ENCODE peak calls at places on chromosomes 3 and 15, in six cellular contexts. One of them, this sample, is unnamed.

GRCh38 chr15:97012986-97013385 is 682.5 kb downstream of the NR2F2 start:
- DNase-seq in HepG2: no peak
- DNase-seq in IMR-90: no peak
- DNase-seq in GM12878: no peak
- DNase-seq in K562: no peak
- DNase-seq in HEK293T: no peak
- DNase-seq in this sample: no peak

GRCh38 chr3:41000471-41000870 is 198.8 kb upstream of the CTNNB1 start:
- DNase-seq in GM12878: no peak
- DNase-seq in HEK293T: no peak
- DNase-seq in K562: no peak
- DNase-seq in HepG2: no peak
- DNase-seq in IMR-90: no peak
- DNase-seq in this sample: no peak

GRCh38 chr3:122589297-122589696 is 11.8 kb downstream of the PARP15 start:
- DNase-seq in GM12878: peak; percentile 59
- DNase-seq in IMR-90: no peak
- DNase-seq in HepG2: no peak
- DNase-seq in HEK293T: no peak
- DNase-seq in K562: no peak
- DNase-seq in this sample: no peak

GRCh38 chr15:35078221-35078915 is 6.7 kb downstream of the NANOGP8 start:
- DNase-seq in HepG2: peak; percentile 44
- DNase-seq in K562: peak; percentile 52
- DNase-seq in IMR-90: peak; percentile 72
- DNase-seq in HEK293T: peak; percentile 50
- DNase-seq in GM12878: no peak
- DNase-seq in this sample: peak; percentile 75

GRCh38 chr3:108124337-108125150 is 33.7 kb upstream of the CD47 start:
- DNase-seq in GM12878: peak; percentile 96
- DNase-seq in K562: peak; percentile 19
- DNase-seq in IMR-90: no peak
- DNase-seq in HEK293T: no peak
- DNase-seq in HepG2: no peak
- DNase-seq in this sample: no peak

GRCh38 chr3:143737065-143737464 is 111.2 kb downstream of the SLC9A9 start:
- DNase-seq in GM12878: no peak
- DNase-seq in HEK293T: no peak
- DNase-seq in IMR-90: no peak
- DNase-seq in K562: no peak
- DNase-seq in HepG2: no peak
- DNase-seq in this sample: no peak

GRCh38 chr15:40344631-40345120 is 3.9 kb upstream of the CCDC9B start:
- DNase-seq in HEK293T: peak; percentile 60
- DNase-seq in GM12878: no peak
- DNase-seq in K562: peak; percentile 81
- DNase-seq in HepG2: peak; percentile 45
- DNase-seq in IMR-90: peak; percentile 69
- DNase-seq in this sample: peak; percentile 61

GRCh38 chr3:38454179-38454883 is 641 bp downstream of the ACVR2B start:
- DNase-seq in HEK293T: peak; percentile 42
- DNase-seq in HepG2: no peak
- DNase-seq in GM12878: no peak
- DNase-seq in K562: peak; percentile 81
- DNase-seq in IMR-90: peak; percentile 13
- DNase-seq in this sample: peak; percentile 29

GRCh38 chr3:62159693-62160092 is 213.7 kb downstream of the FEZF2 start:
- DNase-seq in K562: no peak
- DNase-seq in HepG2: no peak
- DNase-seq in HEK293T: no peak
- DNase-seq in IMR-90: peak; percentile 52
- DNase-seq in GM12878: no peak
- DNase-seq in this sample: no peak

GRCh38 chr3:56190130-56190529 is 278.1 kb downstream of the ERC2 start:
- DNase-seq in K562: no peak
- DNase-seq in GM12878: no peak
- DNase-seq in HepG2: no peak
- DNase-seq in IMR-90: no peak
- DNase-seq in HEK293T: no peak
- DNase-seq in this sample: no peak

GRCh38 chr3:110568246-110568645 is 503.4 kb upstream of the NECTIN3 start:
- DNase-seq in GM12878: no peak
- DNase-seq in K562: no peak
- DNase-seq in HEK293T: no peak
- DNase-seq in IMR-90: peak; percentile 94
- DNase-seq in HepG2: no peak
- DNase-seq in this sample: peak; percentile 23

GRCh38 chr3:153166206-153166605 is 4.2 kb downstream of the RAP2B start:
- DNase-seq in GM12878: no peak
- DNase-seq in HEK293T: no peak
- DNase-seq in IMR-90: peak; percentile 33
- DNase-seq in HepG2: no peak
- DNase-seq in K562: peak; percentile 30
- DNase-seq in this sample: no peak

GRCh38 chr3:178804606-178805005 is 267.0 kb downstream of the ZMAT3 start:
- DNase-seq in GM12878: no peak
- DNase-seq in IMR-90: no peak
- DNase-seq in HepG2: no peak
- DNase-seq in K562: no peak
- DNase-seq in HEK293T: no peak
- DNase-seq in this sample: no peak

GRCh38 chr3:182436547-182436946 is 356.8 kb upstream of the ATP11B start:
- DNase-seq in GM12878: no peak
- DNase-seq in HepG2: no peak
- DNase-seq in HEK293T: no peak
- DNase-seq in K562: no peak
- DNase-seq in IMR-90: no peak
- DNase-seq in this sample: no peak

GRCh38 chr15:63369296-63369695 is 12.3 kb downstream of the CA12 start:
- DNase-seq in GM12878: no peak
- DNase-seq in K562: no peak
- DNase-seq in HepG2: no peak
- DNase-seq in IMR-90: no peak
- DNase-seq in HEK293T: no peak
- DNase-seq in this sample: no peak

GRCh38 chr15:39239562-39239961 is 341.3 kb upstream of the THBS1 start:
- DNase-seq in IMR-90: peak; percentile 84
- DNase-seq in K562: no peak
- DNase-seq in HepG2: no peak
- DNase-seq in GM12878: no peak
- DNase-seq in HEK293T: no peak
- DNase-seq in this sample: no peak

GRCh38 chr3:109532257-109533216 is 195.2 kb upstream of the DPPA4 start:
- DNase-seq in K562: no peak
- DNase-seq in HEK293T: no peak
- DNase-seq in GM12878: no peak
- DNase-seq in IMR-90: peak; percentile 83
- DNase-seq in HepG2: peak; percentile 35
- DNase-seq in this sample: no peak

GRCh38 chr3:155232605-155233004 is 60.9 kb downstream of the STRIT1 start:
- DNase-seq in HEK293T: no peak
- DNase-seq in HepG2: no peak
- DNase-seq in IMR-90: peak; percentile 92
- DNase-seq in GM12878: no peak
- DNase-seq in K562: no peak
- DNase-seq in this sample: peak; percentile 6

GRCh38 chr3:115915061-115915460 is 291.8 kb downstream of the GAP43 start:
- DNase-seq in IMR-90: no peak
- DNase-seq in HepG2: no peak
- DNase-seq in HEK293T: no peak
- DNase-seq in K562: no peak
- DNase-seq in GM12878: no peak
- DNase-seq in this sample: no peak

GRCh38 chr3:128112406-128112968 is 11.1 kb downstream of the RUVBL1 start:
- DNase-seq in IMR-90: peak; percentile 90
- DNase-seq in GM12878: peak; percentile 25
- DNase-seq in HEK293T: no peak
- DNase-seq in HepG2: no peak
- DNase-seq in K562: no peak
- DNase-seq in this sample: no peak

GRCh38 chr3:53845103-53845880 is 927 bp downstream of the CHDH start:
- DNase-seq in GM12878: no peak
- DNase-seq in HepG2: peak; percentile 47
- DNase-seq in HEK293T: peak; percentile 59
- DNase-seq in K562: peak; percentile 27
- DNase-seq in IMR-90: peak; percentile 13
- DNase-seq in this sample: peak; percentile 60

GRCh38 chr3:102079809-102080197 is 230.5 kb downstream of the NFKBIZ start:
- DNase-seq in K562: no peak
- DNase-seq in HepG2: no peak
- DNase-seq in HEK293T: no peak
- DNase-seq in GM12878: no peak
- DNase-seq in IMR-90: no peak
- DNase-seq in this sample: no peak

GRCh38 chr3:186097663-186098451 is 11.0 kb downstream of the ETV5 start:
- DNase-seq in K562: peak; percentile 55
- DNase-seq in IMR-90: peak; percentile 78
- DNase-seq in HEK293T: peak; percentile 71
- DNase-seq in GM12878: no peak
- DNase-seq in HepG2: peak; percentile 99
- DNase-seq in this sample: peak; percentile 75
- TF ChIP-seq BHLHE40 in K562: no peak
- TF ChIP-seq BHLHE40 in IMR-90: peak; percentile 82
- TF ChIP-seq BHLHE40 in HEK293T: no peak
- TF ChIP-seq BHLHE40 in GM12878: no peak
- TF ChIP-seq BHLHE40 in HepG2: peak; percentile 91
- TF ChIP-seq BHLHE40 in this sample: no peak

GRCh38 chr3:138068579-138069174 is 46.7 kb downstream of the DZIP1L start:
- DNase-seq in GM12878: no peak
- DNase-seq in K562: peak; percentile 82
- DNase-seq in IMR-90: peak; percentile 80
- DNase-seq in HEK293T: peak; percentile 88
- DNase-seq in HepG2: peak; percentile 53
- DNase-seq in this sample: peak; percentile 75

GRCh38 chr3:138066972-138067371 is 48.4 kb downstream of the DZIP1L start:
- DNase-seq in HepG2: no peak
- DNase-seq in IMR-90: peak; percentile 66
- DNase-seq in K562: no peak
- DNase-seq in GM12878: no peak
- DNase-seq in HEK293T: no peak
- DNase-seq in this sample: no peak

GRCh38 chr3:138065939-138066338 is 49.5 kb downstream of the DZIP1L start:
- DNase-seq in IMR-90: no peak
- DNase-seq in HEK293T: no peak
- DNase-seq in HepG2: no peak
- DNase-seq in K562: no peak
- DNase-seq in GM12878: no peak
- DNase-seq in this sample: no peak

GRCh38 chr3:138068046-138068445 is 47.4 kb downstream of the DZIP1L start:
- DNase-seq in HEK293T: no peak
- DNase-seq in GM12878: no peak
- DNase-seq in K562: no peak
- DNase-seq in HepG2: no peak
- DNase-seq in IMR-90: no peak
- DNase-seq in this sample: no peak

GRCh38 chr3:138066383-138066782 is 49.0 kb downstream of the DZIP1L start:
- DNase-seq in HEK293T: no peak
- DNase-seq in IMR-90: no peak
- DNase-seq in K562: no peak
- DNase-seq in GM12878: no peak
- DNase-seq in HepG2: no peak
- DNase-seq in this sample: no peak
- TF ChIP-seq BHLHE40 in HEK293T: no peak
- TF ChIP-seq BHLHE40 in IMR-90: no peak
- TF ChIP-seq BHLHE40 in K562: no peak
- TF ChIP-seq BHLHE40 in GM12878: no peak
- TF ChIP-seq BHLHE40 in HepG2: no peak
- TF ChIP-seq BHLHE40 in this sample: no peak

DNA sequence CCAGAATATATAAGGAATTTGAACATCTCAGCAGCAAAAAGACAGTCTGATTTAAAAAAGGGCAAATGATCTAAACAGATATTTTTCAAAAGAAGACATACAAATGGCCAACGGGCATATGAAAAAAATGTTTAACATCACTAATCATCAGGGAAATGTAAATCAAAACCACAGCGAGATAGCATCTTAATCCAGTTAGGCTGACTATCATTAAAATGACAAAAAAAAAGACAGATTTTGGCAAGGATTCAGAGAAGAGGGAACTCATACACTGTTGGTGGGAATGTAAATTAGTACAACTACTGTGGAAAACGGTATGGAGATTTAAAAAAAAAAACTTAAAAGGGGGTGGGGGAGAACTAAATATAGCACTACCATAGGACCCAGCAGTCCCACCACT is 47.9 kb downstream of the RNF13 start:
- DNase-seq in GM12878: no peak
- DNase-seq in HEK293T: no peak
- DNase-seq in HepG2: no peak
- DNase-seq in K562: no peak
- DNase-seq in IMR-90: no peak
- DNase-seq in this sample: no peak
- TF ChIP-seq BHLHE40 in GM12878: no peak
- TF ChIP-seq BHLHE40 in HEK293T: no peak
- TF ChIP-seq BHLHE40 in HepG2: no peak
- TF ChIP-seq BHLHE40 in K562: no peak
- TF ChIP-seq BHLHE40 in IMR-90: no peak
- TF ChIP-seq BHLHE40 in this sample: no peak

DNA sequence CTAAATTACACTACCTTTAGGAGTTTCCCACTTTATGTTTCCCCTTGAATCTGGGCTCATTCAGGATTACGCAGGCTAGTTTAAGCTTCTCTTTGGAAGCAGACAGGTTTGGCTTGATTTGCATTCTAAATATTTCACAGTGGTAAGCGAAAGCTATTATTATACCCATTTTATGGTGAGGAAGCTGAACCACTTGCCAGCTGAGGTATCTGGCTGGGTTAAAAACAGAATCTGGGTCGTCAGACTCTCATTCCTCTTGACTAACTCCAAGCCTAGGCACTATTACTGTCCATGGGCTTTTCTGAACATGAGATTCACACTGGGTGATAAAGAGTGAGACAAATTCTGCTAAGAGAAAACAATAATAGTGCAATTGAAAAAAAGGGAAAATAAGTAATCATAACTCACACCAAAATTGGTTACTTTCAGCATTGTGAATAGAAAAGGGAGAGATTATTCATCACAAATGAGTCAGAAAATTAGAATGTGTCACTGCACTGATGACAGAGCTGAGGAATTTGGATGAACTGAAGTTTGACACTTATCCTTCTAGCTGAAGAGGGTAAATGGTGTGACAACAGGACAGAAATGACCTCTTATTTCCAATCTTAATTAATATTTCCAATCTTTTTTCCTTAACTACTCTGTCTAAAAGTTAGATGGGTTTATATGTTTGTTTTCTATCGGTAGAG is 211.3 kb downstream of the TIGIT start:
- DNase-seq in GM12878: no peak
- DNase-seq in IMR-90: peak; percentile 20
- DNase-seq in K562: no peak
- DNase-seq in HepG2: no peak
- DNase-seq in HEK293T: no peak
- DNase-seq in this sample: no peak
- TF ChIP-seq BHLHE40 in GM12878: no peak
- TF ChIP-seq BHLHE40 in IMR-90: no peak
- TF ChIP-seq BHLHE40 in K562: no peak
- TF ChIP-seq BHLHE40 in HepG2: no peak
- TF ChIP-seq BHLHE40 in HEK293T: no peak
- TF ChIP-seq BHLHE40 in this sample: no peak